ENCODE peak calls at places on chromosomes 1 and 21, in eight cellular contexts. One of them, this sample, is unnamed.

GRCh38 chr1:221344693-221345092 is 397.2 kb downstream of the DUSP10 start:
- DNase-seq in dorsolateral prefrontal cortex: no peak
- DNase-seq in endothelial cell: no peak
- DNase-seq in activated T-cell treated with anti-CD3 and anti-CD28 coated beads for 1 hour: no peak
- DNase-seq in stimulated activated CD4-positive, alpha-beta T cell treated with anti-CD3 and anti-CD28 coated beads, Interleukin-2, amount 100 ng/mL, for 48 hours: no peak
- DNase-seq in ELR: peak; percentile 62
- DNase-seq in stimulated activated CD8-positive, alpha-beta memory T cell treated with anti-CD3 and anti-CD28 coated beads, Interleukin-4, amount 100 ng/mL, for 1 hour: no peak
- DNase-seq in dermis blood vessel endothelial cell: no peak
- DNase-seq in this sample: no peak

GRCh38 chr21:42840411-42841155 is 38.8 kb downstream of the WDR4 start:
- DNase-seq in dorsolateral prefrontal cortex: no peak
- DNase-seq in endothelial cell: no peak
- DNase-seq in activated T-cell treated with anti-CD3 and anti-CD28 coated beads for 1 hour: no peak
- DNase-seq in stimulated activated CD4-positive, alpha-beta T cell treated with anti-CD3 and anti-CD28 coated beads, Interleukin-2, amount 100 ng/mL, for 48 hours: no peak
- DNase-seq in ELR: no peak
- DNase-seq in stimulated activated CD8-positive, alpha-beta memory T cell treated with anti-CD3 and anti-CD28 coated beads, Interleukin-4, amount 100 ng/mL, for 1 hour: no peak
- DNase-seq in dermis blood vessel endothelial cell: no peak
- DNase-seq in this sample: no peak

GRCh38 chr1:211501671-211502413 is 9.9 kb upstream of the RD3 start:
- DNase-seq in dorsolateral prefrontal cortex: no peak
- DNase-seq in endothelial cell: no peak
- DNase-seq in activated T-cell treated with anti-CD3 and anti-CD28 coated beads for 1 hour: no peak
- DNase-seq in stimulated activated CD4-positive, alpha-beta T cell treated with anti-CD3 and anti-CD28 coated beads, Interleukin-2, amount 100 ng/mL, for 48 hours: no peak
- DNase-seq in ELR: no peak
- DNase-seq in stimulated activated CD8-positive, alpha-beta memory T cell treated with anti-CD3 and anti-CD28 coated beads, Interleukin-4, amount 100 ng/mL, for 1 hour: no peak
- DNase-seq in dermis blood vessel endothelial cell: no peak
- DNase-seq in this sample: no peak

GRCh38 chr1:113881661-113882060 is 5.7 kb downstream of the BCL2L15 start:
- DNase-seq in dorsolateral prefrontal cortex: no peak
- DNase-seq in endothelial cell: no peak
- DNase-seq in activated T-cell treated with anti-CD3 and anti-CD28 coated beads for 1 hour: no peak
- DNase-seq in stimulated activated CD4-positive, alpha-beta T cell treated with anti-CD3 and anti-CD28 coated beads, Interleukin-2, amount 100 ng/mL, for 48 hours: no peak
- DNase-seq in ELR: no peak
- DNase-seq in stimulated activated CD8-positive, alpha-beta memory T cell treated with anti-CD3 and anti-CD28 coated beads, Interleukin-4, amount 100 ng/mL, for 1 hour: no peak
- DNase-seq in dermis blood vessel endothelial cell: no peak
- DNase-seq in this sample: no peak

GRCh38 chr1:113429461-113430153 is 39.3 kb downstream of the MAGI3 start:
- DNase-seq in dorsolateral prefrontal cortex: no peak
- DNase-seq in endothelial cell: no peak
- DNase-seq in activated T-cell treated with anti-CD3 and anti-CD28 coated beads for 1 hour: no peak
- DNase-seq in stimulated activated CD4-positive, alpha-beta T cell treated with anti-CD3 and anti-CD28 coated beads, Interleukin-2, amount 100 ng/mL, for 48 hours: no peak
- DNase-seq in ELR: no peak
- DNase-seq in stimulated activated CD8-positive, alpha-beta memory T cell treated with anti-CD3 and anti-CD28 coated beads, Interleukin-4, amount 100 ng/mL, for 1 hour: no peak
- DNase-seq in dermis blood vessel endothelial cell: no peak
- DNase-seq in this sample: no peak

GRCh38 chr1:60895167-60896124 is 186.9 kb upstream of the NFIA start:
- DNase-seq in dorsolateral prefrontal cortex: no peak
- DNase-seq in endothelial cell: no peak
- DNase-seq in activated T-cell treated with anti-CD3 and anti-CD28 coated beads for 1 hour: no peak
- DNase-seq in stimulated activated CD4-positive, alpha-beta T cell treated with anti-CD3 and anti-CD28 coated beads, Interleukin-2, amount 100 ng/mL, for 48 hours: no peak
- DNase-seq in ELR: no peak
- DNase-seq in stimulated activated CD8-positive, alpha-beta memory T cell treated with anti-CD3 and anti-CD28 coated beads, Interleukin-4, amount 100 ng/mL, for 1 hour: no peak
- DNase-seq in dermis blood vessel endothelial cell: no peak
- DNase-seq in this sample: no peak

GRCh38 chr1:231404318-231404717 is 17.8 kb downstream of the EGLN1 start:
- DNase-seq in dorsolateral prefrontal cortex: no peak
- DNase-seq in endothelial cell: no peak
- DNase-seq in activated T-cell treated with anti-CD3 and anti-CD28 coated beads for 1 hour: no peak
- DNase-seq in stimulated activated CD4-positive, alpha-beta T cell treated with anti-CD3 and anti-CD28 coated beads, Interleukin-2, amount 100 ng/mL, for 48 hours: no peak
- DNase-seq in ELR: no peak
- DNase-seq in stimulated activated CD8-positive, alpha-beta memory T cell treated with anti-CD3 and anti-CD28 coated beads, Interleukin-4, amount 100 ng/mL, for 1 hour: no peak
- DNase-seq in dermis blood vessel endothelial cell: no peak
- DNase-seq in this sample: no peak

GRCh38 chr1:185477638-185478216 is 160.7 kb upstream of the IVNS1ABP start:
- DNase-seq in dorsolateral prefrontal cortex: no peak
- DNase-seq in endothelial cell: no peak
- DNase-seq in activated T-cell treated with anti-CD3 and anti-CD28 coated beads for 1 hour: no peak
- DNase-seq in stimulated activated CD4-positive, alpha-beta T cell treated with anti-CD3 and anti-CD28 coated beads, Interleukin-2, amount 100 ng/mL, for 48 hours: no peak
- DNase-seq in ELR: no peak
- DNase-seq in stimulated activated CD8-positive, alpha-beta memory T cell treated with anti-CD3 and anti-CD28 coated beads, Interleukin-4, amount 100 ng/mL, for 1 hour: no peak
- DNase-seq in dermis blood vessel endothelial cell: no peak
- DNase-seq in this sample: no peak

GRCh38 chr1:41670558-41670957 is 186.1 kb upstream of the EDN2 start:
- DNase-seq in dorsolateral prefrontal cortex: no peak
- DNase-seq in endothelial cell: no peak
- DNase-seq in activated T-cell treated with anti-CD3 and anti-CD28 coated beads for 1 hour: no peak
- DNase-seq in stimulated activated CD4-positive, alpha-beta T cell treated with anti-CD3 and anti-CD28 coated beads, Interleukin-2, amount 100 ng/mL, for 48 hours: no peak
- DNase-seq in ELR: peak; percentile 83
- DNase-seq in stimulated activated CD8-positive, alpha-beta memory T cell treated with anti-CD3 and anti-CD28 coated beads, Interleukin-4, amount 100 ng/mL, for 1 hour: no peak
- DNase-seq in dermis blood vessel endothelial cell: no peak
- DNase-seq in this sample: no peak

GRCh38 chr1:63119575-63120155 is 202.7 kb upstream of the FOXD3 start:
- DNase-seq in dorsolateral prefrontal cortex: no peak
- DNase-seq in endothelial cell: no peak
- DNase-seq in activated T-cell treated with anti-CD3 and anti-CD28 coated beads for 1 hour: no peak
- DNase-seq in stimulated activated CD4-positive, alpha-beta T cell treated with anti-CD3 and anti-CD28 coated beads, Interleukin-2, amount 100 ng/mL, for 48 hours: no peak
- DNase-seq in ELR: no peak
- DNase-seq in stimulated activated CD8-positive, alpha-beta memory T cell treated with anti-CD3 and anti-CD28 coated beads, Interleukin-4, amount 100 ng/mL, for 1 hour: no peak
- DNase-seq in dermis blood vessel endothelial cell: no peak
- DNase-seq in this sample: no peak

GRCh38 chr1:162110910-162111309 is 41.4 kb downstream of the NOS1AP start:
- DNase-seq in dorsolateral prefrontal cortex: no peak
- DNase-seq in endothelial cell: no peak
- DNase-seq in activated T-cell treated with anti-CD3 and anti-CD28 coated beads for 1 hour: no peak
- DNase-seq in stimulated activated CD4-positive, alpha-beta T cell treated with anti-CD3 and anti-CD28 coated beads, Interleukin-2, amount 100 ng/mL, for 48 hours: no peak
- DNase-seq in ELR: no peak
- DNase-seq in stimulated activated CD8-positive, alpha-beta memory T cell treated with anti-CD3 and anti-CD28 coated beads, Interleukin-4, amount 100 ng/mL, for 1 hour: no peak
- DNase-seq in dermis blood vessel endothelial cell: no peak
- DNase-seq in this sample: no peak

GRCh38 chr1:228365321-228366061 is 41.1 kb downstream of the TRIM11 start:
- DNase-seq in dorsolateral prefrontal cortex: no peak
- DNase-seq in endothelial cell: no peak
- DNase-seq in activated T-cell treated with anti-CD3 and anti-CD28 coated beads for 1 hour: no peak
- DNase-seq in stimulated activated CD4-positive, alpha-beta T cell treated with anti-CD3 and anti-CD28 coated beads, Interleukin-2, amount 100 ng/mL, for 48 hours: no peak
- DNase-seq in ELR: no peak
- DNase-seq in stimulated activated CD8-positive, alpha-beta memory T cell treated with anti-CD3 and anti-CD28 coated beads, Interleukin-4, amount 100 ng/mL, for 1 hour: no peak
- DNase-seq in dermis blood vessel endothelial cell: no peak
- DNase-seq in this sample: no peak

GRCh38 chr1:6519935-6520621 is 28.6 kb upstream of the PLEKHG5 start:
- DNase-seq in dorsolateral prefrontal cortex: peak; percentile 55
- DNase-seq in endothelial cell: no peak
- DNase-seq in activated T-cell treated with anti-CD3 and anti-CD28 coated beads for 1 hour: no peak
- DNase-seq in stimulated activated CD4-positive, alpha-beta T cell treated with anti-CD3 and anti-CD28 coated beads, Interleukin-2, amount 100 ng/mL, for 48 hours: no peak
- DNase-seq in ELR: peak; percentile 79
- DNase-seq in stimulated activated CD8-positive, alpha-beta memory T cell treated with anti-CD3 and anti-CD28 coated beads, Interleukin-4, amount 100 ng/mL, for 1 hour: no peak
- DNase-seq in dermis blood vessel endothelial cell: no peak
- DNase-seq in this sample: no peak

GRCh38 chr1:29706936-29707335 is 470.6 kb downstream of the PTPRU start:
- DNase-seq in dorsolateral prefrontal cortex: no peak
- DNase-seq in endothelial cell: peak; percentile 67
- DNase-seq in activated T-cell treated with anti-CD3 and anti-CD28 coated beads for 1 hour: no peak
- DNase-seq in stimulated activated CD4-positive, alpha-beta T cell treated with anti-CD3 and anti-CD28 coated beads, Interleukin-2, amount 100 ng/mL, for 48 hours: peak; percentile 27
- DNase-seq in ELR: peak; percentile 76
- DNase-seq in stimulated activated CD8-positive, alpha-beta memory T cell treated with anti-CD3 and anti-CD28 coated beads, Interleukin-4, amount 100 ng/mL, for 1 hour: no peak
- DNase-seq in dermis blood vessel endothelial cell: peak; percentile 76
- DNase-seq in this sample: no peak

GRCh38 chr1:178733972-178734371 is 8.9 kb downstream of the RALGPS2 start:
- DNase-seq in dorsolateral prefrontal cortex: no peak
- DNase-seq in endothelial cell: no peak
- DNase-seq in activated T-cell treated with anti-CD3 and anti-CD28 coated beads for 1 hour: no peak
- DNase-seq in stimulated activated CD4-positive, alpha-beta T cell treated with anti-CD3 and anti-CD28 coated beads, Interleukin-2, amount 100 ng/mL, for 48 hours: no peak
- DNase-seq in ELR: peak; percentile 29
- DNase-seq in stimulated activated CD8-positive, alpha-beta memory T cell treated with anti-CD3 and anti-CD28 coated beads, Interleukin-4, amount 100 ng/mL, for 1 hour: no peak
- DNase-seq in dermis blood vessel endothelial cell: no peak
- DNase-seq in this sample: no peak

GRCh38 chr21:25313891-25314646 is 293.2 kb downstream of the MRPL39 start:
- DNase-seq in dorsolateral prefrontal cortex: no peak
- DNase-seq in endothelial cell: no peak
- DNase-seq in activated T-cell treated with anti-CD3 and anti-CD28 coated beads for 1 hour: no peak
- DNase-seq in stimulated activated CD4-positive, alpha-beta T cell treated with anti-CD3 and anti-CD28 coated beads, Interleukin-2, amount 100 ng/mL, for 48 hours: no peak
- DNase-seq in ELR: peak; percentile 68
- DNase-seq in stimulated activated CD8-positive, alpha-beta memory T cell treated with anti-CD3 and anti-CD28 coated beads, Interleukin-4, amount 100 ng/mL, for 1 hour: no peak
- DNase-seq in dermis blood vessel endothelial cell: no peak
- DNase-seq in this sample: no peak

GRCh38 chr1:25784575-25785051 is 15.4 kb upstream of the SELENON start:
- DNase-seq in dorsolateral prefrontal cortex: no peak
- DNase-seq in endothelial cell: no peak
- DNase-seq in activated T-cell treated with anti-CD3 and anti-CD28 coated beads for 1 hour: no peak
- DNase-seq in stimulated activated CD4-positive, alpha-beta T cell treated with anti-CD3 and anti-CD28 coated beads, Interleukin-2, amount 100 ng/mL, for 48 hours: no peak
- DNase-seq in ELR: peak; percentile 37
- DNase-seq in stimulated activated CD8-positive, alpha-beta memory T cell treated with anti-CD3 and anti-CD28 coated beads, Interleukin-4, amount 100 ng/mL, for 1 hour: no peak
- DNase-seq in dermis blood vessel endothelial cell: no peak
- DNase-seq in this sample: no peak

GRCh38 chr1:39507230-39507928 is 15.9 kb downstream of the BMP8A start:
- DNase-seq in dorsolateral prefrontal cortex: no peak
- DNase-seq in endothelial cell: peak; percentile 41
- DNase-seq in activated T-cell treated with anti-CD3 and anti-CD28 coated beads for 1 hour: no peak
- DNase-seq in stimulated activated CD4-positive, alpha-beta T cell treated with anti-CD3 and anti-CD28 coated beads, Interleukin-2, amount 100 ng/mL, for 48 hours: no peak
- DNase-seq in ELR: peak; percentile 47
- DNase-seq in stimulated activated CD8-positive, alpha-beta memory T cell treated with anti-CD3 and anti-CD28 coated beads, Interleukin-4, amount 100 ng/mL, for 1 hour: no peak
- DNase-seq in dermis blood vessel endothelial cell: peak; percentile 36
- DNase-seq in this sample: no peak

GRCh38 chr1:52970149-52970548 is 43.1 kb downstream of the SCP2 start:
- DNase-seq in dorsolateral prefrontal cortex: no peak
- DNase-seq in endothelial cell: no peak
- DNase-seq in activated T-cell treated with anti-CD3 and anti-CD28 coated beads for 1 hour: no peak
- DNase-seq in stimulated activated CD4-positive, alpha-beta T cell treated with anti-CD3 and anti-CD28 coated beads, Interleukin-2, amount 100 ng/mL, for 48 hours: no peak
- DNase-seq in ELR: peak; percentile 29
- DNase-seq in stimulated activated CD8-positive, alpha-beta memory T cell treated with anti-CD3 and anti-CD28 coated beads, Interleukin-4, amount 100 ng/mL, for 1 hour: no peak
- DNase-seq in dermis blood vessel endothelial cell: peak; percentile 34
- DNase-seq in this sample: no peak

GRCh38 chr1:9874412-9874811 is 35.7 kb downstream of the CTNNBIP1 start:
- DNase-seq in dorsolateral prefrontal cortex: no peak
- DNase-seq in endothelial cell: no peak
- DNase-seq in activated T-cell treated with anti-CD3 and anti-CD28 coated beads for 1 hour: no peak
- DNase-seq in stimulated activated CD4-positive, alpha-beta T cell treated with anti-CD3 and anti-CD28 coated beads, Interleukin-2, amount 100 ng/mL, for 48 hours: no peak
- DNase-seq in ELR: no peak
- DNase-seq in stimulated activated CD8-positive, alpha-beta memory T cell treated with anti-CD3 and anti-CD28 coated beads, Interleukin-4, amount 100 ng/mL, for 1 hour: no peak
- DNase-seq in dermis blood vessel endothelial cell: no peak
- DNase-seq in this sample: no peak

GRCh38 chr1:181398544-181398943 is 84.8 kb upstream of the CACNA1E start:
- DNase-seq in dorsolateral prefrontal cortex: no peak
- DNase-seq in endothelial cell: no peak
- DNase-seq in activated T-cell treated with anti-CD3 and anti-CD28 coated beads for 1 hour: no peak
- DNase-seq in stimulated activated CD4-positive, alpha-beta T cell treated with anti-CD3 and anti-CD28 coated beads, Interleukin-2, amount 100 ng/mL, for 48 hours: no peak
- DNase-seq in ELR: no peak
- DNase-seq in stimulated activated CD8-positive, alpha-beta memory T cell treated with anti-CD3 and anti-CD28 coated beads, Interleukin-4, amount 100 ng/mL, for 1 hour: no peak
- DNase-seq in dermis blood vessel endothelial cell: no peak
- DNase-seq in this sample: no peak

GRCh38 chr1:159652506-159652905 is 61.9 kb downstream of the CRP start:
- DNase-seq in dorsolateral prefrontal cortex: no peak
- DNase-seq in endothelial cell: no peak
- DNase-seq in activated T-cell treated with anti-CD3 and anti-CD28 coated beads for 1 hour: no peak
- DNase-seq in stimulated activated CD4-positive, alpha-beta T cell treated with anti-CD3 and anti-CD28 coated beads, Interleukin-2, amount 100 ng/mL, for 48 hours: no peak
- DNase-seq in ELR: no peak
- DNase-seq in stimulated activated CD8-positive, alpha-beta memory T cell treated with anti-CD3 and anti-CD28 coated beads, Interleukin-4, amount 100 ng/mL, for 1 hour: no peak
- DNase-seq in dermis blood vessel endothelial cell: no peak
- DNase-seq in this sample: no peak

GRCh38 chr1:8733463-8733862 is 84.0 kb downstream of the RERE start:
- DNase-seq in dorsolateral prefrontal cortex: no peak
- DNase-seq in endothelial cell: no peak
- DNase-seq in activated T-cell treated with anti-CD3 and anti-CD28 coated beads for 1 hour: no peak
- DNase-seq in stimulated activated CD4-positive, alpha-beta T cell treated with anti-CD3 and anti-CD28 coated beads, Interleukin-2, amount 100 ng/mL, for 48 hours: no peak
- DNase-seq in ELR: no peak
- DNase-seq in stimulated activated CD8-positive, alpha-beta memory T cell treated with anti-CD3 and anti-CD28 coated beads, Interleukin-4, amount 100 ng/mL, for 1 hour: no peak
- DNase-seq in dermis blood vessel endothelial cell: no peak
- DNase-seq in this sample: peak; percentile 48

GRCh38 chr1:26029864-26030481 is 8.4 kb downstream of the EXTL1 start:
- DNase-seq in dorsolateral prefrontal cortex: no peak
- DNase-seq in endothelial cell: no peak
- DNase-seq in activated T-cell treated with anti-CD3 and anti-CD28 coated beads for 1 hour: no peak
- DNase-seq in stimulated activated CD4-positive, alpha-beta T cell treated with anti-CD3 and anti-CD28 coated beads, Interleukin-2, amount 100 ng/mL, for 48 hours: no peak
- DNase-seq in ELR: no peak
- DNase-seq in stimulated activated CD8-positive, alpha-beta memory T cell treated with anti-CD3 and anti-CD28 coated beads, Interleukin-4, amount 100 ng/mL, for 1 hour: no peak
- DNase-seq in dermis blood vessel endothelial cell: peak; percentile 10
- DNase-seq in this sample: no peak

GRCh38 chr1:22803833-22804232 is 93.2 kb downstream of the EPHB2 start:
- DNase-seq in dorsolateral prefrontal cortex: no peak
- DNase-seq in endothelial cell: no peak
- DNase-seq in activated T-cell treated with anti-CD3 and anti-CD28 coated beads for 1 hour: no peak
- DNase-seq in stimulated activated CD4-positive, alpha-beta T cell treated with anti-CD3 and anti-CD28 coated beads, Interleukin-2, amount 100 ng/mL, for 48 hours: no peak
- DNase-seq in ELR: no peak
- DNase-seq in stimulated activated CD8-positive, alpha-beta memory T cell treated with anti-CD3 and anti-CD28 coated beads, Interleukin-4, amount 100 ng/mL, for 1 hour: no peak
- DNase-seq in dermis blood vessel endothelial cell: no peak
- DNase-seq in this sample: no peak

GRCh38 chr1:2212542-2213491 is 15.3 kb upstream of the SKI start:
- DNase-seq in dorsolateral prefrontal cortex: peak; percentile 87
- DNase-seq in endothelial cell: peak; percentile 85
- DNase-seq in activated T-cell treated with anti-CD3 and anti-CD28 coated beads for 1 hour: no peak
- DNase-seq in stimulated activated CD4-positive, alpha-beta T cell treated with anti-CD3 and anti-CD28 coated beads, Interleukin-2, amount 100 ng/mL, for 48 hours: no peak
- DNase-seq in ELR: peak; percentile 95
- DNase-seq in stimulated activated CD8-positive, alpha-beta memory T cell treated with anti-CD3 and anti-CD28 coated beads, Interleukin-4, amount 100 ng/mL, for 1 hour: peak; percentile 35
- DNase-seq in dermis blood vessel endothelial cell: peak; percentile 99
- DNase-seq in this sample: peak; percentile 85

GRCh38 chr1:220775238-220775853 is 11.4 kb upstream of the MTARC1 start:
- DNase-seq in dorsolateral prefrontal cortex: peak; percentile 54
- DNase-seq in endothelial cell: peak; percentile 67
- DNase-seq in activated T-cell treated with anti-CD3 and anti-CD28 coated beads for 1 hour: peak; percentile 19
- DNase-seq in stimulated activated CD4-positive, alpha-beta T cell treated with anti-CD3 and anti-CD28 coated beads, Interleukin-2, amount 100 ng/mL, for 48 hours: peak; percentile 35
- DNase-seq in ELR: peak; percentile 46
- DNase-seq in stimulated activated CD8-positive, alpha-beta memory T cell treated with anti-CD3 and anti-CD28 coated beads, Interleukin-4, amount 100 ng/mL, for 1 hour: peak; percentile 7
- DNase-seq in dermis blood vessel endothelial cell: peak; percentile 73
- DNase-seq in this sample: peak; percentile 39

GRCh38 chr1:228278432-228278941 is 70.6 kb downstream of the OBSCN start:
- DNase-seq in dorsolateral prefrontal cortex: no peak
- DNase-seq in endothelial cell: no peak
- DNase-seq in activated T-cell treated with anti-CD3 and anti-CD28 coated beads for 1 hour: no peak
- DNase-seq in stimulated activated CD4-positive, alpha-beta T cell treated with anti-CD3 and anti-CD28 coated beads, Interleukin-2, amount 100 ng/mL, for 48 hours: no peak
- DNase-seq in ELR: no peak
- DNase-seq in stimulated activated CD8-positive, alpha-beta memory T cell treated with anti-CD3 and anti-CD28 coated beads, Interleukin-4, amount 100 ng/mL, for 1 hour: no peak
- DNase-seq in dermis blood vessel endothelial cell: no peak
- DNase-seq in this sample: no peak

GRCh38 chr1:115233598-115233997 is 104.5 kb downstream of the NGF start:
- DNase-seq in dorsolateral prefrontal cortex: no peak
- DNase-seq in endothelial cell: peak; percentile 7
- DNase-seq in activated T-cell treated with anti-CD3 and anti-CD28 coated beads for 1 hour: no peak
- DNase-seq in stimulated activated CD4-positive, alpha-beta T cell treated with anti-CD3 and anti-CD28 coated beads, Interleukin-2, amount 100 ng/mL, for 48 hours: no peak
- DNase-seq in ELR: no peak
- DNase-seq in stimulated activated CD8-positive, alpha-beta memory T cell treated with anti-CD3 and anti-CD28 coated beads, Interleukin-4, amount 100 ng/mL, for 1 hour: no peak
- DNase-seq in dermis blood vessel endothelial cell: no peak
- DNase-seq in this sample: no peak

GRCh38 chr1:162035241-162035640 is 11.6 kb upstream of the OLFML2B start:
- DNase-seq in dorsolateral prefrontal cortex: no peak
- DNase-seq in endothelial cell: no peak
- DNase-seq in activated T-cell treated with anti-CD3 and anti-CD28 coated beads for 1 hour: no peak
- DNase-seq in stimulated activated CD4-positive, alpha-beta T cell treated with anti-CD3 and anti-CD28 coated beads, Interleukin-2, amount 100 ng/mL, for 48 hours: no peak
- DNase-seq in ELR: peak; percentile 57
- DNase-seq in stimulated activated CD8-positive, alpha-beta memory T cell treated with anti-CD3 and anti-CD28 coated beads, Interleukin-4, amount 100 ng/mL, for 1 hour: no peak
- DNase-seq in dermis blood vessel endothelial cell: peak; percentile 73
- DNase-seq in this sample: no peak

GRCh38 chr21:44571296-44571695 is 2.2 kb upstream of the KRTAP10-4 start:
- DNase-seq in dorsolateral prefrontal cortex: no peak
- DNase-seq in endothelial cell: no peak
- DNase-seq in activated T-cell treated with anti-CD3 and anti-CD28 coated beads for 1 hour: no peak
- DNase-seq in stimulated activated CD4-positive, alpha-beta T cell treated with anti-CD3 and anti-CD28 coated beads, Interleukin-2, amount 100 ng/mL, for 48 hours: no peak
- DNase-seq in ELR: no peak
- DNase-seq in stimulated activated CD8-positive, alpha-beta memory T cell treated with anti-CD3 and anti-CD28 coated beads, Interleukin-4, amount 100 ng/mL, for 1 hour: no peak
- DNase-seq in dermis blood vessel endothelial cell: no peak
- DNase-seq in this sample: no peak

GRCh38 chr1:29352719-29353420 is 116.5 kb downstream of the PTPRU start:
- DNase-seq in dorsolateral prefrontal cortex: no peak
- DNase-seq in endothelial cell: no peak
- DNase-seq in activated T-cell treated with anti-CD3 and anti-CD28 coated beads for 1 hour: no peak
- DNase-seq in stimulated activated CD4-positive, alpha-beta T cell treated with anti-CD3 and anti-CD28 coated beads, Interleukin-2, amount 100 ng/mL, for 48 hours: no peak
- DNase-seq in ELR: no peak
- DNase-seq in stimulated activated CD8-positive, alpha-beta memory T cell treated with anti-CD3 and anti-CD28 coated beads, Interleukin-4, amount 100 ng/mL, for 1 hour: no peak
- DNase-seq in dermis blood vessel endothelial cell: no peak
- DNase-seq in this sample: no peak